ENCODE peak calls at places on chromosomes 1 and 21, in ten cellular contexts. One of them, this sample, is unnamed.

GRCh38 chr1:42852608-42852980 is 6.2 kb downstream of the ZNF691 start:
- DNase-seq in esophagus squamous epithelium: no peak
- DNase-seq in dorsolateral prefrontal cortex: no peak
- DNase-seq in lower lobe of right lung: no peak
- DNase-seq in transverse colon: no peak
- DNase-seq in Peyer's patch: no peak
- DNase-seq in WERI-Rb-1: no peak
- DNase-seq in ovary: no peak
- DNase-seq in CD8-positive, alpha-beta T cell: no peak
- DNase-seq in fibroblast of lung: no peak
- DNase-seq in this sample: no peak

GRCh38 chr1:91021686-91022517 is at the start of gene ZNF644:
- DNase-seq in esophagus squamous epithelium: peak
- DNase-seq in dorsolateral prefrontal cortex: peak
- DNase-seq in lower lobe of right lung: peak
- DNase-seq in transverse colon: peak
- DNase-seq in Peyer's patch: peak
- DNase-seq in WERI-Rb-1: peak
- DNase-seq in ovary: peak
- DNase-seq in CD8-positive, alpha-beta T cell: peak
- DNase-seq in fibroblast of lung: peak
- DNase-seq in this sample: peak

GRCh38 chr1:77354536-77354935 is 72.7 kb downstream of the AK5 start:
- DNase-seq in esophagus squamous epithelium: no peak
- DNase-seq in dorsolateral prefrontal cortex: no peak
- DNase-seq in lower lobe of right lung: no peak
- DNase-seq in transverse colon: no peak
- DNase-seq in Peyer's patch: no peak
- DNase-seq in WERI-Rb-1: no peak
- DNase-seq in ovary: no peak
- DNase-seq in CD8-positive, alpha-beta T cell: no peak
- DNase-seq in fibroblast of lung: no peak
- DNase-seq in this sample: no peak

GRCh38 chr1:1755852-1756251 is 22.4 kb downstream of the NADK start:
- DNase-seq in esophagus squamous epithelium: no peak
- DNase-seq in dorsolateral prefrontal cortex: no peak
- DNase-seq in lower lobe of right lung: no peak
- DNase-seq in transverse colon: no peak
- DNase-seq in Peyer's patch: no peak
- DNase-seq in WERI-Rb-1: no peak
- DNase-seq in ovary: no peak
- DNase-seq in CD8-positive, alpha-beta T cell: no peak
- DNase-seq in fibroblast of lung: no peak
- DNase-seq in this sample: no peak

GRCh38 chr1:54409156-54410142 is 3.3 kb upstream of the SSBP3 start:
- DNase-seq in esophagus squamous epithelium: no peak
- DNase-seq in dorsolateral prefrontal cortex: no peak
- DNase-seq in lower lobe of right lung: no peak
- DNase-seq in transverse colon: peak
- DNase-seq in Peyer's patch: peak
- DNase-seq in WERI-Rb-1: no peak
- DNase-seq in ovary: no peak
- DNase-seq in CD8-positive, alpha-beta T cell: peak
- DNase-seq in fibroblast of lung: no peak
- DNase-seq in this sample: no peak

GRCh38 chr1:35573198-35573775 is at the start of gene TFAP2E:
- DNase-seq in esophagus squamous epithelium: no peak
- DNase-seq in dorsolateral prefrontal cortex: peak
- DNase-seq in lower lobe of right lung: peak
- DNase-seq in transverse colon: peak
- DNase-seq in Peyer's patch: no peak
- DNase-seq in WERI-Rb-1: no peak
- DNase-seq in ovary: no peak
- DNase-seq in CD8-positive, alpha-beta T cell: no peak
- DNase-seq in fibroblast of lung: peak
- DNase-seq in this sample: peak

GRCh38 chr1:206590025-206590834 is 22.0 kb downstream of the EIF2D start:
- DNase-seq in esophagus squamous epithelium: no peak
- DNase-seq in dorsolateral prefrontal cortex: no peak
- DNase-seq in lower lobe of right lung: no peak
- DNase-seq in transverse colon: no peak
- DNase-seq in Peyer's patch: no peak
- DNase-seq in WERI-Rb-1: peak
- DNase-seq in ovary: no peak
- DNase-seq in CD8-positive, alpha-beta T cell: peak
- DNase-seq in fibroblast of lung: peak
- DNase-seq in this sample: peak

GRCh38 chr1:200211157-200211556 is 183.6 kb downstream of the NR5A2 start:
- DNase-seq in esophagus squamous epithelium: no peak
- DNase-seq in dorsolateral prefrontal cortex: no peak
- DNase-seq in lower lobe of right lung: no peak
- DNase-seq in transverse colon: no peak
- DNase-seq in Peyer's patch: no peak
- DNase-seq in WERI-Rb-1: no peak
- DNase-seq in ovary: no peak
- DNase-seq in CD8-positive, alpha-beta T cell: no peak
- DNase-seq in fibroblast of lung: peak
- DNase-seq in this sample: peak

GRCh38 chr1:193417420-193417819 is 231.0 kb upstream of the B3GALT2 start:
- DNase-seq in esophagus squamous epithelium: no peak
- DNase-seq in dorsolateral prefrontal cortex: no peak
- DNase-seq in lower lobe of right lung: no peak
- DNase-seq in transverse colon: no peak
- DNase-seq in Peyer's patch: no peak
- DNase-seq in WERI-Rb-1: no peak
- DNase-seq in ovary: no peak
- DNase-seq in CD8-positive, alpha-beta T cell: peak
- DNase-seq in fibroblast of lung: peak
- DNase-seq in this sample: no peak

GRCh38 chr1:244636488-244637259 is 16.3 kb upstream of the DESI2 start:
- DNase-seq in esophagus squamous epithelium: no peak
- DNase-seq in dorsolateral prefrontal cortex: no peak
- DNase-seq in lower lobe of right lung: no peak
- DNase-seq in transverse colon: no peak
- DNase-seq in Peyer's patch: no peak
- DNase-seq in WERI-Rb-1: no peak
- DNase-seq in ovary: no peak
- DNase-seq in CD8-positive, alpha-beta T cell: no peak
- DNase-seq in fibroblast of lung: no peak
- DNase-seq in this sample: no peak

GRCh38 chr1:210394281-210394798 is 65.6 kb downstream of the HHAT start:
- DNase-seq in esophagus squamous epithelium: no peak
- DNase-seq in dorsolateral prefrontal cortex: no peak
- DNase-seq in lower lobe of right lung: no peak
- DNase-seq in transverse colon: no peak
- DNase-seq in Peyer's patch: no peak
- DNase-seq in WERI-Rb-1: no peak
- DNase-seq in ovary: no peak
- DNase-seq in CD8-positive, alpha-beta T cell: peak
- DNase-seq in fibroblast of lung: no peak
- DNase-seq in this sample: no peak

GRCh38 chr1:89390707-89391106 is 26.8 kb downstream of the GBP6 start:
- DNase-seq in esophagus squamous epithelium: no peak
- DNase-seq in dorsolateral prefrontal cortex: no peak
- DNase-seq in lower lobe of right lung: no peak
- DNase-seq in transverse colon: no peak
- DNase-seq in Peyer's patch: no peak
- DNase-seq in WERI-Rb-1: no peak
- DNase-seq in ovary: no peak
- DNase-seq in CD8-positive, alpha-beta T cell: no peak
- DNase-seq in fibroblast of lung: no peak
- DNase-seq in this sample: no peak

GRCh38 chr1:101064697-101065096 is 39.1 kb upstream of the DPH5 start:
- DNase-seq in esophagus squamous epithelium: no peak
- DNase-seq in dorsolateral prefrontal cortex: no peak
- DNase-seq in lower lobe of right lung: no peak
- DNase-seq in transverse colon: no peak
- DNase-seq in Peyer's patch: no peak
- DNase-seq in WERI-Rb-1: peak
- DNase-seq in ovary: no peak
- DNase-seq in CD8-positive, alpha-beta T cell: no peak
- DNase-seq in fibroblast of lung: no peak
- DNase-seq in this sample: no peak

GRCh38 chr1:206672844-206673758 is 11.6 kb upstream of the MAPKAPK2 start:
- DNase-seq in esophagus squamous epithelium: no peak
- DNase-seq in dorsolateral prefrontal cortex: no peak
- DNase-seq in lower lobe of right lung: no peak
- DNase-seq in transverse colon: no peak
- DNase-seq in Peyer's patch: no peak
- DNase-seq in WERI-Rb-1: no peak
- DNase-seq in ovary: no peak
- DNase-seq in CD8-positive, alpha-beta T cell: no peak
- DNase-seq in fibroblast of lung: peak
- DNase-seq in this sample: no peak

GRCh38 chr1:112727716-112728115 is 12.6 kb upstream of the PPM1J start:
- DNase-seq in esophagus squamous epithelium: no peak
- DNase-seq in dorsolateral prefrontal cortex: no peak
- DNase-seq in lower lobe of right lung: no peak
- DNase-seq in transverse colon: no peak
- DNase-seq in Peyer's patch: no peak
- DNase-seq in WERI-Rb-1: peak
- DNase-seq in ovary: no peak
- DNase-seq in CD8-positive, alpha-beta T cell: no peak
- DNase-seq in fibroblast of lung: no peak
- DNase-seq in this sample: no peak
- TF ChIP-seq CTCF in esophagus squamous epithelium: no peak
- TF ChIP-seq CTCF in dorsolateral prefrontal cortex: no peak
- TF ChIP-seq CTCF in lower lobe of right lung: no peak
- TF ChIP-seq CTCF in transverse colon: no peak
- TF ChIP-seq CTCF in Peyer's patch: no peak
- TF ChIP-seq CTCF in WERI-Rb-1: peak
- TF ChIP-seq CTCF in ovary: no peak
- TF ChIP-seq CTCF in CD8-positive, alpha-beta T cell: no peak
- TF ChIP-seq CTCF in fibroblast of lung: no peak
- TF ChIP-seq CTCF in this sample: no peak

GRCh38 chr21:17269760-17270159 is 243.1 kb upstream of the CXADR start:
- DNase-seq in esophagus squamous epithelium: no peak
- DNase-seq in dorsolateral prefrontal cortex: no peak
- DNase-seq in lower lobe of right lung: no peak
- DNase-seq in transverse colon: no peak
- DNase-seq in Peyer's patch: no peak
- DNase-seq in WERI-Rb-1: no peak
- DNase-seq in ovary: no peak
- DNase-seq in CD8-positive, alpha-beta T cell: no peak
- DNase-seq in fibroblast of lung: no peak
- DNase-seq in this sample: no peak
- H3K27ac ChIP-seq in esophagus squamous epithelium: no peak
- H3K27ac ChIP-seq in dorsolateral prefrontal cortex: no peak
- H3K27ac ChIP-seq in lower lobe of right lung: no peak
- H3K27ac ChIP-seq in transverse colon: no peak
- H3K27ac ChIP-seq in Peyer's patch: no peak
- H3K27ac ChIP-seq in WERI-Rb-1: no peak
- H3K27ac ChIP-seq in ovary: peak
- H3K27ac ChIP-seq in CD8-positive, alpha-beta T cell: no peak
- H3K27ac ChIP-seq in fibroblast of lung: no peak
- H3K27ac ChIP-seq in this sample: no peak

GRCh38 chr1:156489166-156489934 is 11.2 kb downstream of the MEF2D start:
- DNase-seq in esophagus squamous epithelium: no peak
- DNase-seq in dorsolateral prefrontal cortex: peak
- DNase-seq in lower lobe of right lung: no peak
- DNase-seq in transverse colon: no peak
- DNase-seq in Peyer's patch: no peak
- DNase-seq in WERI-Rb-1: peak
- DNase-seq in ovary: peak
- DNase-seq in CD8-positive, alpha-beta T cell: peak
- DNase-seq in fibroblast of lung: no peak
- DNase-seq in this sample: no peak
- TF ChIP-seq CTCF in esophagus squamous epithelium: no peak
- TF ChIP-seq CTCF in dorsolateral prefrontal cortex: peak
- TF ChIP-seq CTCF in lower lobe of right lung: no peak
- TF ChIP-seq CTCF in transverse colon: no peak
- TF ChIP-seq CTCF in Peyer's patch: no peak
- TF ChIP-seq CTCF in WERI-Rb-1: peak
- TF ChIP-seq CTCF in ovary: no peak
- TF ChIP-seq CTCF in CD8-positive, alpha-beta T cell: no peak
- TF ChIP-seq CTCF in fibroblast of lung: peak
- TF ChIP-seq CTCF in this sample: no peak

GRCh38 chr21:45074818-45075605 is 632 bp downstream of the ADARB1 start:
- DNase-seq in esophagus squamous epithelium: no peak
- DNase-seq in dorsolateral prefrontal cortex: no peak
- DNase-seq in lower lobe of right lung: no peak
- DNase-seq in transverse colon: no peak
- DNase-seq in Peyer's patch: peak
- DNase-seq in WERI-Rb-1: peak
- DNase-seq in ovary: peak
- DNase-seq in CD8-positive, alpha-beta T cell: no peak
- DNase-seq in fibroblast of lung: no peak
- DNase-seq in this sample: peak

GRCh38 chr21:45072963-45073300 is 1.4 kb upstream of the ADARB1 start:
- DNase-seq in esophagus squamous epithelium: no peak
- DNase-seq in dorsolateral prefrontal cortex: no peak
- DNase-seq in lower lobe of right lung: no peak
- DNase-seq in transverse colon: no peak
- DNase-seq in Peyer's patch: peak
- DNase-seq in WERI-Rb-1: no peak
- DNase-seq in ovary: peak
- DNase-seq in CD8-positive, alpha-beta T cell: no peak
- DNase-seq in fibroblast of lung: no peak
- DNase-seq in this sample: no peak

GRCh38 chr21:45074048-45074817 is at the start of gene ADARB1:
- DNase-seq in esophagus squamous epithelium: no peak
- DNase-seq in dorsolateral prefrontal cortex: no peak
- DNase-seq in lower lobe of right lung: peak
- DNase-seq in transverse colon: peak
- DNase-seq in Peyer's patch: peak
- DNase-seq in WERI-Rb-1: peak
- DNase-seq in ovary: peak
- DNase-seq in CD8-positive, alpha-beta T cell: peak
- DNase-seq in fibroblast of lung: peak
- DNase-seq in this sample: peak

GRCh38 chr21:45072166-45072962 is 2.0 kb upstream of the ADARB1 start:
- DNase-seq in esophagus squamous epithelium: no peak
- DNase-seq in dorsolateral prefrontal cortex: no peak
- DNase-seq in lower lobe of right lung: no peak
- DNase-seq in transverse colon: no peak
- DNase-seq in Peyer's patch: no peak
- DNase-seq in WERI-Rb-1: no peak
- DNase-seq in ovary: no peak
- DNase-seq in CD8-positive, alpha-beta T cell: no peak
- DNase-seq in fibroblast of lung: no peak
- DNase-seq in this sample: no peak

DNA sequence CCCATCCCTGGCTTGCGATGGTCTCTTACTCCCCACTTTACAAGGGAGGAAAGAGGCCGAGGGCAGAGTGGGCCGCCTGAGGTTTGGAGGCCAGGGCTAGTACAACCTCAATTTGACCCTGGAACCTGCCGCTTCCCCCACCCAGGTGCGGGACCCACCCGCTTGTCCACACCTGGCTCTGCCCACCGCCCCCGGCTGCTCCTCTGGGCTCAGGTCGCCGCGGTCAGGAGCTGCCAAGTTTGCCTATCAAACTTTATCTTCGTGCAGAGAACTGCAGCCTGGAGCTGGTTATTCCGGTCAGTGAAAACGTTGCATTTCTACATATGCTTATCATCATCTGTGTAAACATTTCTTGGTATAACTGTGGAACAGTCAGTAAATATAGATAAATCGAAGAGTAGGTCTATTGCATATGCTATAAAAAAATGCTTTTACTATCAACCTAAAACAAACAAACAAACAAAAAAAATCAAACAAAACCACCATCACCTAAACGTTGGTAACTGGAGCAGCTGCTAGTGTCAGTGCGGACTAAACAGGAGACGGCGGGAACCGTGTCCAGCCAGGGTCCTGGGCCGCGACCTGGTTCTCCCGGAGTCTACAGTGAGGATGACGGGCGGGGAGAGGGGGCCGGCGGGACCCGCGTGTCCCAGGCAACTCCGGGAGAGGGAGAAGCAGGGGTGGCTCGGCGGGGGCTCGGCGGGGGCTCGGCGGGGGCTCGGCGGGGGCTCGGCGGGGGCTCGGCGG is 906 bp upstream of the ADARB1 start:
- DNase-seq in esophagus squamous epithelium: no peak
- DNase-seq in dorsolateral prefrontal cortex: no peak
- DNase-seq in lower lobe of right lung: no peak
- DNase-seq in transverse colon: peak
- DNase-seq in Peyer's patch: peak
- DNase-seq in WERI-Rb-1: peak
- DNase-seq in ovary: peak
- DNase-seq in CD8-positive, alpha-beta T cell: no peak
- DNase-seq in fibroblast of lung: peak
- DNase-seq in this sample: peak
- H3K27ac ChIP-seq in esophagus squamous epithelium: peak
- H3K27ac ChIP-seq in dorsolateral prefrontal cortex: peak
- H3K27ac ChIP-seq in lower lobe of right lung: peak
- H3K27ac ChIP-seq in transverse colon: peak
- H3K27ac ChIP-seq in Peyer's patch: peak
- H3K27ac ChIP-seq in WERI-Rb-1: peak
- H3K27ac ChIP-seq in ovary: peak
- H3K27ac ChIP-seq in CD8-positive, alpha-beta T cell: no peak
- H3K27ac ChIP-seq in fibroblast of lung: no peak
- H3K27ac ChIP-seq in this sample: peak

This sample was measured in RWPE1.